ENCODE peak calls at places on chromosomes 3 and 15, in ten cellular contexts. V, P, N, B, C, Y, Q, D, E and Z are unnamed samples.

GRCh38 chr15:78077053-78077859 is at the start of gene TBC1D2B:
- DNase-seq in V (no peak), P (peak; percentile 64), N (peak; percentile 63), B (peak; percentile 64), C (peak; percentile 55), Y (peak; percentile 37), Q (peak; percentile 79), D (peak; percentile 69), E (peak; percentile 71), Z (peak; percentile 59)

GRCh38 chr3:191246628-191247027 is 47.6 kb downstream of the OSTN start:
- DNase-seq in V (no peak), P (no peak), N (no peak), B (no peak), C (no peak), Y (no peak), Q (no peak), D (no peak), E (no peak), Z (no peak)

GRCh38 chr15:44029003-44029402 is 166.1 kb downstream of the FRMD5 start:
- DNase-seq in V (no peak), P (no peak), N (no peak), B (no peak), C (no peak), Y (no peak), Q (no peak), D (no peak), E (no peak), Z (no peak)

GRCh38 chr3:45507820-45508317 is 86.7 kb upstream of the LIMD1 start:
- DNase-seq in V (no peak), P (no peak), N (no peak), B (no peak), C (no peak), Y (no peak), Q (no peak), D (no peak), E (no peak), Z (no peak)

GRCh38 chr15:82137261-82137660 is 91.4 kb upstream of the MEX3B start:
- DNase-seq in V (no peak), P (no peak), N (no peak), B (no peak), C (no peak), Y (no peak), Q (no peak), D (no peak), E (no peak), Z (no peak)

GRCh38 chr3:153284282-153284938 is 122.4 kb downstream of the RAP2B start:
- DNase-seq in V (no peak), P (no peak), N (no peak), B (no peak), C (no peak), Y (no peak), Q (no peak), D (no peak), E (peak; percentile 42), Z (no peak)

GRCh38 chr15:101179341-101180153 is 72.3 kb downstream of the CHSY1 start:
- DNase-seq in V (no peak), P (no peak), N (no peak), B (no peak), C (no peak), Y (no peak), Q (no peak), D (no peak), E (no peak), Z (no peak)

GRCh38 chr3:197394464-197395321 is 96.3 kb upstream of the DLG1 start:
- DNase-seq in V (no peak), P (no peak), N (peak; percentile 20), B (no peak), C (no peak), Y (no peak), Q (peak; percentile 27), D (no peak), E (no peak), Z (peak; percentile 47)

GRCh38 chr3:48715179-48715800 is 1.7 kb downstream of the IP6K2 start:
- DNase-seq in V (no peak), P (no peak), N (no peak), B (no peak), C (no peak), Y (no peak), Q (no peak), D (no peak), E (no peak), Z (no peak)

GRCh38 chr3:150130404-150131100 is 159.9 kb upstream of the PFN2 start:
- DNase-seq in V (no peak), P (no peak), N (no peak), B (no peak), C (peak; percentile 70), Y (no peak), Q (no peak), D (no peak), E (no peak), Z (no peak)

GRCh38 chr3:51392301-51393095 is 1.4 kb downstream of the RBM15B start:
- DNase-seq in V (peak; percentile 93), P (no peak), N (no peak), B (no peak), C (no peak), Y (no peak), Q (no peak), D (no peak), E (no peak), Z (no peak)

GRCh38 chr15:69275104-69275670 is 23.5 kb upstream of the PAQR5 start:
- DNase-seq in V (no peak), P (no peak), N (no peak), B (no peak), C (no peak), Y (no peak), Q (no peak), D (no peak), E (no peak), Z (no peak)

GRCh38 chr3:2090512-2090911 is 8.2 kb upstream of the CNTN4 start:
- DNase-seq in V (no peak), P (no peak), N (no peak), B (no peak), C (no peak), Y (no peak), Q (no peak), D (no peak), E (no peak), Z (no peak)

GRCh38 chr15:39549912-39550311 is 31.0 kb upstream of the THBS1 start:
- DNase-seq in V (no peak), P (no peak), N (no peak), B (no peak), C (no peak), Y (no peak), Q (no peak), D (no peak), E (no peak), Z (no peak)

GRCh38 chr15:63600646-63601025 is 3.4 kb downstream of the FBXL22 start:
- DNase-seq in V (no peak), P (peak; percentile 75), N (peak; percentile 86), B (peak; percentile 82), C (peak; percentile 96), Y (peak; percentile 92), Q (peak; percentile 91), D (peak; percentile 77), E (peak; percentile 93), Z (peak; percentile 87)

GRCh38 chr3:186788482-186789370 is 5.3 kb downstream of the EIF4A2 start:
- DNase-seq in V (no peak), P (no peak), N (no peak), B (no peak), C (no peak), Y (no peak), Q (no peak), D (no peak), E (peak; percentile 19), Z (no peak)

GRCh38 chr3:8702560-8702959 is 31.0 kb upstream of the CAV3 start:
- DNase-seq in V (no peak), P (no peak), N (no peak), B (no peak), C (no peak), Y (no peak), Q (no peak), D (no peak), E (no peak), Z (no peak)

GRCh38 chr3:126212629-126213375 is 32.4 kb upstream of the ALDH1L1 start:
- DNase-seq in V (no peak), P (peak; percentile 29), N (no peak), B (no peak), C (peak; percentile 74), Y (peak; percentile 51), Q (peak; percentile 58), D (no peak), E (no peak), Z (no peak)

GRCh38 chr3:38153221-38153620 is 12.1 kb upstream of the OXSR1 start:
- DNase-seq in V (no peak), P (no peak), N (no peak), B (no peak), C (no peak), Y (no peak), Q (no peak), D (no peak), E (no peak), Z (no peak)

GRCh38 chr3:37855363-37855970 is 6.2 kb upstream of the CTDSPL start:
- DNase-seq in V (no peak), P (peak; percentile 52), N (peak; percentile 48), B (peak; percentile 72), C (peak; percentile 26), Y (peak; percentile 63), Q (peak; percentile 63), D (peak; percentile 72), E (peak; percentile 64), Z (peak; percentile 93)

GRCh38 chr3:5227812-5228211 is 40.3 kb downstream of the EDEM1 start:
- DNase-seq in V (no peak), P (no peak), N (no peak), B (no peak), C (no peak), Y (no peak), Q (no peak), D (no peak), E (no peak), Z (no peak)

GRCh38 chr3:168063122-168063521 is 32.6 kb downstream of the GOLIM4 start:
- DNase-seq in V (no peak), P (no peak), N (no peak), B (no peak), C (no peak), Y (no peak), Q (no peak), D (no peak), E (no peak), Z (no peak)

GRCh38 chr3:183100376-183100775 is 1.1 kb upstream of the MCCC1 start:
- DNase-seq in V (no peak), P (no peak), N (no peak), B (no peak), C (no peak), Y (no peak), Q (no peak), D (no peak), E (no peak), Z (no peak)